ENCODE peak calls at places on chromosomes 1 and 21, in five cellular contexts. A is astrocyte of the cerebellum, X is heart left ventricle, Q is osteoblast, G is PC-9. I is an unnamed sample.
A peak's percentile ranks its signal among the peaks of the same experiment; 100 is the strongest.

GRCh38 chr1:7493711-7494110 is 277.4 kb upstream of the VAMP3 start:
- DNase-seq in A (no peak), X (no peak), Q (peak; percentile 83), G (no peak), I (no peak)

GRCh38 chr1:15261155-15262002 is 14.4 kb downstream of the FHAD1 start:
- DNase-seq in A (no peak), Q (no peak), G (no peak), X (peak; percentile 34), I (no peak)

GRCh38 chr21:40049031-40049958 is 182.1 kb downstream of the PCP4 start:
- DNase-seq in A (peak; percentile 46), X (no peak), G (no peak), Q (peak; percentile 55), I (no peak)

GRCh38 chr1:78015148-78015547 is 10.4 kb downstream of the DNAJB4 start:
- DNase-seq in Q (no peak), A (no peak), X (no peak), G (no peak), I (no peak)

GRCh38 chr1:33602271-33602670 is 129.8 kb downstream of the ZSCAN20 start:
- DNase-seq in X (no peak), G (no peak), A (no peak), Q (no peak), I (no peak)

GRCh38 chr1:231515748-231516147 is 12.7 kb upstream of the TSNAX start:
- DNase-seq in Q (no peak), A (no peak), G (no peak), X (no peak), I (no peak)

GRCh38 chr21:41612674-41613250 is 104.8 kb upstream of the TMPRSS2 start:
- DNase-seq in G (peak; percentile 97), X (peak; percentile 74), A (peak; percentile 99), Q (peak; percentile 98), I (peak; percentile 79)

GRCh38 chr1:183824295-183824694 is 19.4 kb downstream of the RGL1 start:
- DNase-seq in A (no peak), Q (no peak), G (no peak), X (no peak), I (no peak)

GRCh38 chr1:61140778-61141177 is 58.4 kb downstream of the NFIA start:
- DNase-seq in A (no peak), G (no peak), X (no peak), Q (no peak), I (no peak)

DNA sequence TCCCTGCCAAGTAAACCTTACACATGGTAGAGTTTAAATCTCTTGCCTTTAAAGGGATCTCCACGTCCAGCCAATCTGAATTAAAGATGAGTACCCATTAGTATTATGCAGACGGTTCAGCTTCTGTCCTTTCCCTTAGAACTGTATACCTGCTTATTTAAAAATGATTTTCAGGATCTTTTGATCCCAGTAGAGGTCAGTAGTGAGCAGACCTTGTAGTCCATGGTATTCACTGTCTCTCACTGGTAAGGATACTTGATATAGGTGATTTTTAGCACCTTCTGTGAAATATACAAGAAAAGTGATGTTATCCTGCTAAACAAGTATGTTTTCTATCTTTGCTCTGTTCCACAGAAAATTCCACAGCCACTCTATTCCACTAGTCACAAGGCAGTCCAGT is 1211.6 kb upstream of the ADGRL4 start:
- DNase-seq in A (peak; percentile 39), X (no peak), Q (peak; percentile 11), G (no peak), I (peak; percentile 29)
- H3K4me3 ChIP-seq in A (no peak overlapping the region), X (no peak overlapping the region), Q (no peak overlapping the region), G (no peak overlapping the region), I (no peak overlapping the region)

GRCh38 chr1:163985700-163986099 is 573.3 kb upstream of the PBX1 start:
- DNase-seq in A (no peak), X (no peak), G (no peak), Q (no peak), I (no peak)
- TF ChIP-seq CTCF in A (no peak), X (no peak), G (no peak), Q (no peak), I (no peak)

GRCh38 chr1:31936278-31936965 is 1.7 kb downstream of the PTP4A2 start:
- DNase-seq in A (no peak), G (no peak), Q (peak; percentile 18), X (no peak), I (no peak)

GRCh38 chr1:31936966-31937299 is 1.2 kb downstream of the PTP4A2 start:
- DNase-seq in Q (peak; percentile 87), X (no peak), A (no peak), G (no peak), I (no peak)

GRCh38 chr1:31934706-31935629 is 3.2 kb downstream of the PTP4A2 start:
- DNase-seq in Q (peak; percentile 84), A (peak; percentile 24), G (peak; percentile 96), X (no peak), I (no peak)

GRCh38 chr1:31932491-31933316 is 5.5 kb downstream of the PTP4A2 start:
- DNase-seq in Q (peak; percentile 57), X (no peak), A (no peak), G (peak; percentile 79), I (no peak)

GRCh38 chr1:31934251-31934650 is 3.9 kb downstream of the PTP4A2 start:
- DNase-seq in A (no peak), Q (no peak), X (no peak), G (no peak), I (no peak)
- H3K4me3 ChIP-seq in A (no peak overlapping the region), Q (peak overlapping the region; percentile 93), X (no peak overlapping the region), G (peak overlapping the region; percentile 86), I (no peak overlapping the region)

GRCh38 chr1:202698276-202698675 is 12.0 kb downstream of the SYT2 start:
- DNase-seq in X (no peak), A (no peak), Q (no peak), G (no peak), I (no peak)

GRCh38 chr1:202692959-202693555 is 17.2 kb downstream of the SYT2 start:
- DNase-seq in G (no peak), Q (no peak), X (peak; percentile 68), A (peak; percentile 51), I (peak; percentile 39)

GRCh38 chr1:202700061-202700460 is 10.2 kb downstream of the SYT2 start:
- DNase-seq in X (no peak), G (no peak), A (no peak), Q (no peak), I (no peak)

GRCh38 chr1:202694354-202694753 is 15.9 kb downstream of the SYT2 start:
- DNase-seq in G (no peak), Q (no peak), A (no peak), X (no peak), I (no peak)

DNA sequence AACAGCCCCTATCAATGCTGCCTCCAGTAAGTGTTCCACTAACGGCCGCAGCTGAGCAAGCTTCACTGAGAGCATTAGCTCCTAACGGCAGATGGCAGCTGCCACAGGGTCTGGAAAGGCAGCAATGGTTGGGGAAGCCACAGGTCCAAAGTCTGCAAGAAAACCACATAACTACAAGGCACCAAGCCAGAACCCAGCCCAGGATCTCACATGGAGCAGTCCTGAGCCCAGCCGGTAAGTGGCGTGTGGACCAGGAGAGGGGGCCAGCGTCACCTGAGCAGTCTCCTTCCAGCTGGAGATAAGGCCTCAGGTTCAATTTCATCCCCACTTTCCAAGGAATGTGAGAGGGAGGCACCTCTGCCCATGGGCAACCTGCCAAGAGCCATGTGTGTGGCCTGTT is 13.2 kb downstream of the SYT2 start:
- DNase-seq in X (no peak), G (no peak), A (no peak), Q (no peak), I (no peak)
- TF ChIP-seq CTCF in X (no peak), G (no peak), A (no peak), Q (no peak), I (no peak)

GRCh38 chr1:155011437-155011907 is 8.9 kb downstream of the ZBTB7B start:
- DNase-seq in A (no peak), X (no peak), Q (peak; percentile 50), G (no peak), I (no peak)

GRCh38 chr1:155009221-155009711 is 6.7 kb downstream of the ZBTB7B start:
- DNase-seq in X (no peak), G (no peak), A (no peak), Q (peak; percentile 62), I (no peak)

GRCh38 chr1:155009742-155010141 is 7.1 kb downstream of the ZBTB7B start:
- DNase-seq in G (no peak), Q (no peak), X (no peak), A (no peak), I (no peak)

GRCh38 chr1:155011004-155011416 is 8.4 kb downstream of the ZBTB7B start:
- DNase-seq in G (no peak), Q (peak; percentile 50), X (no peak), A (no peak), I (no peak)

DNA sequence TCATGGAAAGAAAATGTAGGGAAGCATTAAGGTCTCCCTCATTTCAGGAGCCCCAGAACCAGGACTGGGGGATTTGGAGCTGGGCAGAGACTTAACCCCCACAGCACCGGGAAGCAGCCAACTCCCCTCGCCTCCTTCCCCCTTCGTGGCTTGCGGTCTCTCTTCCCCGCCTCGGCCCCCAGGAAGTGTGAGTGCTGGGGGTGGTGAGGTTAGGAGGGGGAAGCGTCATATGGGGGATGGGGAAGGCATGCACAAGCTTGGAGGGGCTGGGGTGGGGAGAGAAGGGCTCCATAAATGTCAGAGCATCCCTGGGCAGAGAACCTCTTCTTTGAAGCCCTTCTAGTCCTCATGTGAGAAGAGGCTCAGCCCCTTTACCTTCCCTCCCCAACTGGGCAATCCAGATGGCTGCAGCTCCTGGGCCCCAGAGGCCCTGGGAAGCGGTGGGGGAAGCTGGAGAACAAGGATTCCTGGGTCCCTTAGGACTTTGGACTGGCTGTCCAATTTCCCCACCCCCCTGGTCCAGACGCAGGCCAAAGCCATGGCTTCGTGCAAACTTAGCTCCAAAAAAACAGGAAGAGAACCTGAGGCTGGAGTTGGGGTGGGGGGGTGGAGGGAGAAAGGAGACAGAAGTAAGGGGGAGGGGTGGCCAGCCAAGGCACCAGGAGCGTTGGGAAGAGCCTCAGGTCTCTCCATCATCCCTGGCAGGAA is 7.8 kb downstream of the ZBTB7B start:
- DNase-seq in Q (peak; percentile 36), X (no peak), G (no peak), A (no peak), I (no peak)
- H3K4me3 ChIP-seq in Q (no peak overlapping the region), X (peak overlapping the region; percentile 2), G (no peak overlapping the region), A (no peak overlapping the region), I (no peak overlapping the region)

GRCh38 chr1:38667626-38668025 is 191.9 kb downstream of the RRAGC start:
- DNase-seq in X (no peak), A (no peak), Q (no peak), G (no peak), I (no peak)
- TF ChIP-seq CTCF in X (no peak), A (no peak), Q (no peak), G (no peak), I (no peak)